ENCODE peak calls at places on chromosomes 2 and 18, in five cellular contexts. A is BJ, B is Calu3, O is MCF 10A, D is neural crest cell. G is an unnamed sample.

GRCh38 chr2:36235426-36235825 is 120.2 kb upstream of the CRIM1 start:
- DNase-seq in O (no peak), B (no peak), A (no peak), D (no peak), G (no peak)

GRCh38 chr18:21191596-21192307 is 50.3 kb upstream of the GREB1L start:
- DNase-seq in O (peak), D (peak), B (peak), A (no peak), G (peak)

GRCh38 chr18:43396266-43396665 is 119.0 kb upstream of the SYT4 start:
- DNase-seq in D (no peak), A (no peak), O (peak), B (no peak), G (no peak)

GRCh38 chr2:86520153-86520552 is 43.1 kb downstream of the CHMP3 start:
- DNase-seq in A (no peak), D (no peak), B (no peak), O (no peak), G (no peak)

GRCh38 chr2:3840611-3841010 is 137.2 kb downstream of the DCDC2C start:
- DNase-seq in D (no peak), O (no peak), A (no peak), B (no peak), G (no peak)

GRCh38 chr2:128603411-128603924 is 284.8 kb upstream of the HS6ST1 start:
- DNase-seq in B (no peak), D (no peak), A (no peak), O (no peak), G (no peak)

GRCh38 chr2:143686585-143687164 is 557.5 kb downstream of the ARHGAP15 start:
- DNase-seq in O (peak), A (no peak), B (peak), D (no peak), G (no peak)

GRCh38 chr2:136828774-136829173 is 63.4 kb downstream of the THSD7B start:
- DNase-seq in D (no peak), B (no peak), A (no peak), O (no peak), G (no peak)

GRCh38 chr18:76384861-76385680 is 110.0 kb downstream of the ZNF516 start:
- DNase-seq in O (no peak), B (no peak), A (no peak), D (no peak), G (no peak)

GRCh38 chr18:47748093-47748796 is 182.2 kb downstream of the SMAD2 start:
- DNase-seq in B (no peak), A (no peak), D (no peak), O (no peak), G (no peak)

DNA sequence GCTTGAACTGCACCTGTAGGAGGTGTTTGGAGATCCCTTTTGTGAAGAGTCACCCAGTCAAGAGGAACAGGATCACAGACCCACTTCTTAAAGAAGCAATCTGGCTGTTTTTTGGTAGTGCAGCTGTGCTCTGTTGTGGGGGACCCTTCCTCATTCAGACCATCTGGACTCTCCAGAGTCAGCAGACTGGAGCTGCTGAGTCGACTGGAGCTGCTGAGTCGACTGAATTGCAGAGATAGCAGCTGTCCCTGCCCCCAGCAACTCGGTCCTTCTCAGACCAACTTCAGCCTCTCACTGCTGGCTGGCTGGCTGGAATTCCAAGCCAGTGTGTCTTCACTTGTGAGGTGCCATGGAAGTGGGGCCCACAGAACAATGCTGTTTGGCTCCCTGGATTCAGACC is 56.8 kb downstream of the GTF3C3 start:
- DNase-seq in D (no peak), A (no peak), O (no peak), B (no peak), G (no peak)
- TF ChIP-seq CTCF in D (no peak), A (no peak), O (no peak), B (no peak), G (no peak)

DNA sequence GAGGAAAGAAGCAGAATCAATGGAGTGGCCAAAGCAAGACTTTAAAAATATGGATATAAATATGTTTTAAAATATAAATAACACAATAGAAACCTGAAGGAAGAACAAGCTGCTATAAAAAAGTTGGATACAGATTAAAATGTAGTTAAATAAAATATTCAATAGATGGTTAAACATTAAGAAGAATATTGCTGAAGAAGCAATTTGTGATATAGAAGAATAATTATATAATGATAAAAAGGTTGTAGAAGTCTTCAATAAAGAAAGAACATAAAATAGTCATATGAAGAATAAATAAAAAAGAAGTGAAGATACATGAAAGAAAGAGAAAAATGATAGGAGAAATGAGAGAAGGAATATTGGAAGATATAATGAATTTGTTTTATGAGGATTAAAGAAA is 392.0 kb downstream of the DSC3 start:
- DNase-seq in B (no peak), D (no peak), A (no peak), O (no peak), G (no peak)
- TF ChIP-seq CTCF in B (no peak), D (no peak), A (no peak), O (no peak), G (no peak)

GRCh38 chr2:96345403-96345802 is 9.8 kb downstream of the NCAPH start:
- DNase-seq in A (no peak), O (no peak), D (no peak), B (no peak), G (no peak)
- TF ChIP-seq CTCF in A (no peak), O (no peak), D (peak), B (no peak), G (peak)

DNA sequence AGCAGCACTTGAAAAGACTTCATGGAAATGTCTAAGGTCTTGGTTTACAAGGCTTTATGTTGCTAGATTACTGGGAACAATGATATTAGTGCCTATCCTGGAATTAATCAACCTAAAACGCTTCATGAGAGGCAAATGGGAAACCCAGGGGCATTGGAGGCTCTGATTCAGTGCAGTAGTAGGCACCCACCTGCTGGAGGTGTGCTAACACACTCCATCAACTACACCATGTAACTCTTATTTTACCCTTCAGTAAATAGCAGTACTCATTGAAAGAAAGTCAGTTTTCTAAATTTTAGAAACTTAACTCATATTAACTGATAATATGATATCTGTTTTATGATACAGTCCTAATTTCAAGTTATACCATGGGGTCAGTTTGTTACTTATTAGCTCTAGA is 17.4 kb upstream of the HNRNPA3 start:
- DNase-seq in A (no peak), D (no peak), B (no peak), O (no peak), G (no peak)
- TF ChIP-seq CTCF in A (no peak), D (no peak), B (no peak), O (no peak), G (peak)

GRCh38 chr2:236748801-236749200 is 179.2 kb downstream of the ACKR3 start:
- DNase-seq in B (no peak), O (peak), A (no peak), D (no peak), G (no peak)
- TF ChIP-seq CTCF in B (no peak), O (no peak), A (no peak), D (no peak), G (no peak)

GRCh38 chr2:230864605-230865323 is at the start of gene ITM2C:
- DNase-seq in D (peak), B (peak), O (peak), A (no peak), G (peak)
- TF ChIP-seq CTCF in D (peak), B (peak), O (peak), A (peak), G (peak)

DNA sequence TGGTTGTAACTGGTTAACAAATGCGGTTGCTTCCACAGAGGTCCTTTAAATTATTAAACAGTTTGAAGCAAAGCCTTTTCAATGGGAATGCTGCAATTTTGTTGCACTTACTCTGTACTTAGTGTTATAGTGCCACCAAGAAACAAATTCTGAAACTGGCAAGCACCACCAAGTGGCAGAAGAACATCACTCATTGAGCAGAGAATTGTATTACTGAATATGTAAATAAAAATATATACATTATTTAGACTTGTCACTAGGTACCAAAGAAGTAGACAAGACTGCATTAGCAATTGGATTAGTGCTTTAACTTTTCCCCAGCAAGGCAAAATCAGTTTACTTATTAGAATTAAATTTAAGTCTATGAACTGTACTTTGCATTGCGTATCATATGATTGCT is 2.7 kb upstream of the TMEFF2 start:
- DNase-seq in B (no peak), A (no peak), O (peak), D (no peak), G (no peak)
- TF ChIP-seq CTCF in B (peak), A (no peak), O (peak), D (peak), G (peak)

GRCh38 chr2:187580462-187581124 is 26.4 kb upstream of the TFPI start:
- DNase-seq in O (peak), B (no peak), D (no peak), A (no peak), G (peak)
- TF ChIP-seq CTCF in O (peak), B (peak), D (peak), A (peak), G (peak)

G was measured in foreskin keratinocyte.